ENCODE peak calls at places on chromosome 13, in four cellular contexts. One of them, this sample, is unnamed.

GRCh38 chr13:51801631-51802099 is 2.3 kb downstream of the DHRS12 start:
- DNase-seq in PC-3: peak; percentile 30
- DNase-seq in suprapubic skin: no peak
- DNase-seq in HCT116: no peak
- DNase-seq in this sample: peak; percentile 85

GRCh38 chr13:34243396-34243795 is 425.4 kb downstream of the RFC3 start:
- DNase-seq in PC-3: no peak
- DNase-seq in suprapubic skin: no peak
- DNase-seq in HCT116: no peak
- DNase-seq in this sample: no peak

GRCh38 chr13:69980799-69981198 is 126.8 kb upstream of the ATXN8OS start:
- DNase-seq in PC-3: no peak
- DNase-seq in suprapubic skin: no peak
- DNase-seq in HCT116: no peak
- DNase-seq in this sample: no peak

GRCh38 chr13:51849145-51850101 is 4.4 kb upstream of the TMEM272 start:
- DNase-seq in PC-3: peak; percentile 10
- DNase-seq in suprapubic skin: no peak
- DNase-seq in HCT116: peak; percentile 24
- DNase-seq in this sample: no peak

GRCh38 chr13:103757361-103757760 is 691.1 kb upstream of the SLC10A2 start:
- DNase-seq in PC-3: no peak
- DNase-seq in suprapubic skin: no peak
- DNase-seq in HCT116: no peak
- DNase-seq in this sample: no peak

GRCh38 chr13:91078093-91078679 is 269.3 kb upstream of the MIR17HG start:
- DNase-seq in PC-3: peak; percentile 21
- DNase-seq in suprapubic skin: no peak
- DNase-seq in HCT116: no peak
- DNase-seq in this sample: no peak

GRCh38 chr13:100100115-100100879 is 11.4 kb downstream of the PCCA start:
- DNase-seq in PC-3: peak; percentile 10
- DNase-seq in suprapubic skin: no peak
- DNase-seq in HCT116: no peak
- DNase-seq in this sample: no peak

GRCh38 chr13:28470286-28470685 is 24.6 kb downstream of the FLT1 start:
- DNase-seq in PC-3: no peak
- DNase-seq in suprapubic skin: no peak
- DNase-seq in HCT116: no peak
- DNase-seq in this sample: no peak

GRCh38 chr13:39273953-39274352 is 235.7 kb downstream of the NHLRC3 start:
- DNase-seq in PC-3: peak; percentile 28
- DNase-seq in suprapubic skin: no peak
- DNase-seq in HCT116: no peak
- DNase-seq in this sample: no peak

GRCh38 chr13:29105779-29106178 is 285.6 kb downstream of the MTUS2 start:
- DNase-seq in PC-3: no peak
- DNase-seq in suprapubic skin: no peak
- DNase-seq in HCT116: no peak
- DNase-seq in this sample: no peak

GRCh38 chr13:43377955-43378354 is 354.6 kb downstream of the DNAJC15 start:
- DNase-seq in PC-3: peak; percentile 21
- DNase-seq in suprapubic skin: no peak
- DNase-seq in HCT116: no peak
- DNase-seq in this sample: no peak

GRCh38 chr13:63455938-63456337 is 2040.3 kb upstream of the PCDH20 start:
- DNase-seq in PC-3: peak; percentile 8
- DNase-seq in suprapubic skin: no peak
- DNase-seq in HCT116: no peak
- DNase-seq in this sample: no peak

GRCh38 chr13:33112745-33113144 is 96.5 kb downstream of the KL start:
- DNase-seq in PC-3: no peak
- DNase-seq in suprapubic skin: no peak
- DNase-seq in HCT116: no peak
- DNase-seq in this sample: no peak

GRCh38 chr13:40352385-40352778 is 314.1 kb downstream of the FOXO1 start:
- DNase-seq in PC-3: no peak
- DNase-seq in suprapubic skin: peak; percentile 82
- DNase-seq in HCT116: no peak
- DNase-seq in this sample: no peak

GRCh38 chr13:62357887-62358645 is 942.4 kb upstream of the PCDH20 start:
- DNase-seq in PC-3: peak; percentile 62
- DNase-seq in suprapubic skin: no peak
- DNase-seq in HCT116: peak; percentile 74
- DNase-seq in this sample: no peak

GRCh38 chr13:114089751-114090400 is 42.5 kb downstream of the RASA3 start:
- DNase-seq in PC-3: no peak
- DNase-seq in suprapubic skin: peak; percentile 49
- DNase-seq in HCT116: no peak
- DNase-seq in this sample: no peak

GRCh38 chr13:81171065-81171647 is 830.2 kb upstream of the SPRY2 start:
- DNase-seq in PC-3: peak; percentile 54
- DNase-seq in suprapubic skin: no peak
- DNase-seq in HCT116: peak; percentile 3
- DNase-seq in this sample: no peak

GRCh38 chr13:112714772-112715569 is 25.1 kb downstream of the ATP11A start:
- DNase-seq in PC-3: no peak
- DNase-seq in suprapubic skin: peak; percentile 71
- DNase-seq in HCT116: no peak
- DNase-seq in this sample: no peak

GRCh38 chr13:32650705-32651311 is 64.6 kb downstream of the PDS5B start:
- DNase-seq in PC-3: peak; percentile 75
- DNase-seq in suprapubic skin: no peak
- DNase-seq in HCT116: peak; percentile 43
- DNase-seq in this sample: no peak

GRCh38 chr13:66546534-66547379 is 683.4 kb downstream of the PCDH9 start:
- DNase-seq in PC-3: peak; percentile 41
- DNase-seq in suprapubic skin: no peak
- DNase-seq in HCT116: no peak
- DNase-seq in this sample: no peak

GRCh38 chr13:113928701-113929627 is 44.9 kb downstream of the C13orf46 start:
- DNase-seq in PC-3: no peak
- DNase-seq in suprapubic skin: peak; percentile 92
- DNase-seq in HCT116: no peak
- DNase-seq in this sample: peak; percentile 93

GRCh38 chr13:41568143-41568989 is 111.0 kb downstream of the RGCC start:
- DNase-seq in PC-3: no peak
- DNase-seq in suprapubic skin: no peak
- DNase-seq in HCT116: no peak
- DNase-seq in this sample: no peak

GRCh38 chr13:44576396-44577235 is 486 bp upstream of the TSC22D1 start:
- DNase-seq in PC-3: no peak
- DNase-seq in suprapubic skin: no peak
- DNase-seq in HCT116: no peak
- DNase-seq in this sample: no peak

GRCh38 chr13:54633461-54633860 is 1604.8 kb downstream of the OLFM4 start:
- DNase-seq in PC-3: no peak
- DNase-seq in suprapubic skin: no peak
- DNase-seq in HCT116: no peak
- DNase-seq in this sample: no peak

GRCh38 chr13:30222253-30222652 is 85.1 kb downstream of the KATNAL1 start:
- DNase-seq in PC-3: peak; percentile 6
- DNase-seq in suprapubic skin: no peak
- DNase-seq in HCT116: no peak
- DNase-seq in this sample: no peak

GRCh38 chr13:41613984-41614581 is 156.7 kb downstream of the RGCC start:
- DNase-seq in PC-3: peak; percentile 35
- DNase-seq in suprapubic skin: no peak
- DNase-seq in HCT116: peak; percentile 23
- DNase-seq in this sample: no peak

GRCh38 chr13:40665754-40666057 is 735 bp downstream of the FOXO1 start:
- DNase-seq in PC-3: peak; percentile 13
- DNase-seq in suprapubic skin: no peak
- DNase-seq in HCT116: no peak
- DNase-seq in this sample: no peak

GRCh38 chr13:63048648-63049047 is 1633.0 kb upstream of the PCDH20 start:
- DNase-seq in PC-3: peak; percentile 12
- DNase-seq in suprapubic skin: no peak
- DNase-seq in HCT116: peak; percentile 3
- DNase-seq in this sample: no peak

GRCh38 chr13:40060318-40061007 is 405.0 kb downstream of the COG6 start:
- DNase-seq in PC-3: peak; percentile 60
- DNase-seq in suprapubic skin: no peak
- DNase-seq in HCT116: no peak
- DNase-seq in this sample: no peak

GRCh38 chr13:45206340-45206739 is 5.5 kb upstream of the KCTD4 start:
- DNase-seq in PC-3: peak; percentile 89
- DNase-seq in suprapubic skin: no peak
- DNase-seq in HCT116: peak; percentile 69
- DNase-seq in this sample: no peak

GRCh38 chr13:45107539-45107938 is 12.8 kb upstream of the GTF2F2 start:
- DNase-seq in PC-3: no peak
- DNase-seq in suprapubic skin: no peak
- DNase-seq in HCT116: no peak
- DNase-seq in this sample: no peak

GRCh38 chr13:67048793-67049150 is 181.4 kb downstream of the PCDH9 start:
- DNase-seq in PC-3: no peak
- DNase-seq in suprapubic skin: no peak
- DNase-seq in HCT116: no peak
- DNase-seq in this sample: no peak

GRCh38 chr13:91181892-91182291 is 165.6 kb upstream of the MIR17HG start:
- DNase-seq in PC-3: no peak
- DNase-seq in suprapubic skin: no peak
- DNase-seq in HCT116: no peak
- DNase-seq in this sample: no peak

GRCh38 chr13:81442904-81443303 is 1102.0 kb upstream of the SPRY2 start:
- DNase-seq in PC-3: no peak
- DNase-seq in suprapubic skin: no peak
- DNase-seq in HCT116: no peak
- DNase-seq in this sample: no peak

GRCh38 chr13:20405691-20406090 is 120.0 kb downstream of the CRYL1 start:
- DNase-seq in PC-3: no peak
- DNase-seq in suprapubic skin: no peak
- DNase-seq in HCT116: no peak
- DNase-seq in this sample: peak; percentile 46

GRCh38 chr13:36028359-36028758 is 102.8 kb downstream of the DCLK1 start:
- DNase-seq in PC-3: no peak
- DNase-seq in suprapubic skin: no peak
- DNase-seq in HCT116: no peak
- DNase-seq in this sample: no peak

GRCh38 chr13:100209857-100210580 is 121.1 kb downstream of the PCCA start:
- DNase-seq in PC-3: peak; percentile 67
- DNase-seq in suprapubic skin: no peak
- DNase-seq in HCT116: peak; percentile 23
- DNase-seq in this sample: no peak

DNA sequence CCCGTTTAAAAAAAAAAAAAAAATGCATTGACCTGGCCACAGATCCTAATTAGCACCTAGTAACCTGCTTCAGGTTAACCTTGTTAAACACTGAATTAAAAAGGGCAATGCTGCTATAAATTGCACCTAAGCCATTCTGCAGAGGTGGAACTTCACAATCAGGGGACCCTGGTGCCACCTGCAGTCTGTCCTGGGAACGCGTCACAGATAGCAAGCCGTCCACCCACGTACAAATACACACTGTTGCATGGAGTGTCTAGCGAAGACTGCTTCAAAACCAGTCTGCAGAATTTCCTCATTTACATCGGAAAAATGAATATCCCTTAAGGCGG is 169.3 kb downstream of the COL4A1 start:
- DNase-seq in PC-3: peak; percentile 58
- DNase-seq in suprapubic skin: no peak
- DNase-seq in HCT116: peak; percentile 35
- DNase-seq in this sample: no peak
- TF ChIP-seq CTCF in PC-3: peak; percentile 58
- TF ChIP-seq CTCF in suprapubic skin: no peak
- TF ChIP-seq CTCF in HCT116: peak; percentile 32
- TF ChIP-seq CTCF in this sample: peak; percentile 10

GRCh38 chr13:72798817-72799216 is 16.9 kb downstream of the PIBF1 start:
- DNase-seq in PC-3: no peak
- DNase-seq in suprapubic skin: no peak
- DNase-seq in HCT116: no peak
- DNase-seq in this sample: no peak
- H3K27ac ChIP-seq in PC-3: no peak overlapping the region
- H3K27ac ChIP-seq in suprapubic skin: no peak overlapping the region
- H3K27ac ChIP-seq in HCT116: no peak overlapping the region
- H3K27ac ChIP-seq in this sample: no peak overlapping the region

DNA sequence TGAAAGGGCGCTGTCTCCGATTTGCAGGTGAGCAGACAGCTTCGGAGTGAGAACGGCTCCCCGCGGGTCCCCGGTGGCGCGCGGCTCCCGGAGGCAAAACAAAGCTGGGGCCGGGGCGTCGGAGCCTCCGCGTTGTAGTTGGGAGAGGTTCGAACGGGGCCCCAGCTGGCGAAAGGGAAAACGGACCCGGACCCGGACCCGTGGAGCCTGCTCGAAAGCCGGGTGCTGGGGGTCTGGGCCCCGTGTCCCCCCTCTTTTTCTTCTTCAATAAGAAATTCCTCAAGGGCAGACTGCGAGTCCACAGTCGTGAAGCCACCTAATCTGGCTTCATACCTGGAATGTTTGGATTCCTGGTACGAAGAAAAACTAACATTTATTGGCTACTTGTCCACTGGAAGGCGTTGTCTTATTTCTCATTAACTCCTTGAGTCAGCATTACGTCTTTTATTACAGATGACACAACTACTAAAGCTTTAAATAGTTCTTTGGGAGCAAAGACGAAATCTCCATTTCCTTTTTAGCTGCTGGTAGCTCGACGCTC is 627 bp upstream of the MTIF3 start:
- DNase-seq in PC-3: peak; percentile 81
- DNase-seq in suprapubic skin: peak; percentile 85
- DNase-seq in HCT116: peak; percentile 55
- DNase-seq in this sample: no peak
- H3K4me3 ChIP-seq in PC-3: peak overlapping the region; percentile 93
- H3K4me3 ChIP-seq in suprapubic skin: peak overlapping the region; percentile 95
- H3K4me3 ChIP-seq in HCT116: peak overlapping the region; percentile 61
- H3K4me3 ChIP-seq in this sample: peak overlapping the region; percentile 94

DNA sequence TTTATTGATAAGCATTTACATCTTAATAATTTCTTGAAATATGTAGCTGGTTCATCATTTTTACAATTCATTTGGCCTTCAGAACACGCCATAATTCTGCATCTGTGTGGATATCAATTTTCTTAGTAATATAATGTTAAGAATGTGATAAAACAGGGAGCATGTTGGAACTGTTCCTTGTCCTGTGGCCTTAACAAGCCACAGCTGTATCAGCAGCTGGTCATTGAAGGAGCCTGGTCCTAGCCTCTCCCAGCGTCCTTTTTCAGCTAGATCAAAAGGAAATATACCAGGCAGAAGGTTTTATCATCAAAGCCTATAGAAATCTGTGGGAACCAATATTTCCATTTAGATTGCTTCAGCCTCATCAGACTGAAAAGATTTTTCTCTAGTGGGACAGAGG is 421.8 kb downstream of the SPRY2 start:
- DNase-seq in PC-3: no peak
- DNase-seq in suprapubic skin: no peak
- DNase-seq in HCT116: no peak
- DNase-seq in this sample: no peak
- TF ChIP-seq CTCF in PC-3: no peak
- TF ChIP-seq CTCF in suprapubic skin: no peak
- TF ChIP-seq CTCF in HCT116: no peak
- TF ChIP-seq CTCF in this sample: no peak

This sample was measured in coronary artery.